ENCODE peak calls at places on chromosomes 16 and 17, in seven cellular contexts. Y is psoas muscle, P is A673, J is left ventricle myocardium inferior, G is ascending aorta, R is IMR-90, D is GM23248. Z is an unnamed sample. For H3K4me1, the result is how much of the 10 kb centered on the place peaks cover.

GRCh38 chr17:78736526-78737079 is 45.5 kb downstream of the CYTH1 start:
- DNase-seq in J (peak), Y (peak), R (no peak), G (peak), D (no peak), P (no peak), Z (peak)

GRCh38 chr17:77163001-77163400 is 22.2 kb downstream of the SEC14L1 start:
- DNase-seq in G (no peak), D (no peak), J (no peak), P (no peak), Y (no peak), R (peak), Z (no peak)

GRCh38 chr16:1308036-1308976 is 1.1 kb upstream of the UBE2I start:
- DNase-seq in R (peak), J (no peak), D (no peak), Y (no peak), G (no peak), P (peak), Z (no peak)

GRCh38 chr16:68844211-68844564 is 857 bp downstream of the TANGO6 start:
- DNase-seq in R (no peak), J (no peak), Y (no peak), D (no peak), P (no peak), G (no peak), Z (no peak)

GRCh38 chr17:75078097-75079022 is 9.4 kb upstream of the SLC16A5 start:
- DNase-seq in G (no peak), J (no peak), D (peak), Y (no peak), P (peak), R (peak), Z (no peak)

GRCh38 chr16:86218479-86219170 is 291.7 kb upstream of the FOXF1 start:
- DNase-seq in R (no peak), J (no peak), D (no peak), P (no peak), G (no peak), Y (no peak), Z (no peak)

GRCh38 chr17:4895676-4896331 is 3.5 kb upstream of the C17orf107 start:
- DNase-seq in G (no peak), D (no peak), P (peak), Y (peak), J (no peak), R (no peak), Z (no peak)

GRCh38 chr17:17837966-17838962 is 1.5 kb upstream of the SREBF1 start:
- DNase-seq in J (peak), R (peak), P (peak), D (peak), G (no peak), Y (peak), Z (peak)

GRCh38 chr16:89505204-89506112 is 2.7 kb upstream of the SPG7 start:
- DNase-seq in R (peak), D (peak), Y (peak), J (peak), P (peak), G (peak), Z (peak)

GRCh38 chr17:14552311-14552710 is 251.4 kb downstream of the HS3ST3B1 start:
- DNase-seq in G (no peak), R (no peak), J (no peak), P (no peak), D (peak), Y (no peak), Z (no peak)

GRCh38 chr17:10798910-10799309 is 5.0 kb downstream of the TMEM238L start:
- DNase-seq in Y (no peak), D (no peak), J (no peak), G (no peak), P (no peak), R (no peak), Z (no peak)

GRCh38 chr17:10802487-10803284 is 1.2 kb downstream of the TMEM238L start:
- DNase-seq in D (no peak), Y (no peak), J (no peak), P (no peak), R (no peak), G (no peak), Z (no peak)

GRCh38 chr17:10797848-10798328 is 6.0 kb downstream of the TMEM238L start:
- DNase-seq in J (no peak), Y (no peak), D (no peak), G (no peak), P (no peak), R (no peak), Z (no peak)

GRCh38 chr17:10799407-10799806 is 4.5 kb downstream of the TMEM238L start:
- DNase-seq in D (no peak), Y (no peak), P (no peak), G (no peak), J (no peak), R (no peak), Z (no peak)

GRCh38 chr17:10798332-10798749 is 5.6 kb downstream of the TMEM238L start:
- DNase-seq in R (no peak), P (no peak), Y (no peak), D (no peak), G (no peak), J (no peak), Z (no peak)
- H3K27ac ChIP-seq in R (no peak), P (no peak), Y (no peak), D (no peak), G (no peak), J (no peak), Z (no peak)

GRCh38 chr17:43030137-43030767 is 5.2 kb downstream of the RND2 start:
- DNase-seq in D (no peak), Y (no peak), P (no peak), R (no peak), J (no peak), G (no peak), Z (no peak)

GRCh38 chr17:43031666-43032065 is 6.6 kb downstream of the RND2 start:
- DNase-seq in Y (no peak), G (no peak), J (no peak), R (no peak), P (no peak), D (no peak), Z (no peak)

GRCh38 chr17:43034623-43035293 is 9.7 kb downstream of the RND2 start:
- DNase-seq in R (no peak), J (no peak), G (no peak), D (no peak), Y (no peak), P (no peak), Z (no peak)

GRCh38 chr17:43039646-43040045 is 14.6 kb downstream of the RND2 start:
- DNase-seq in G (no peak), R (no peak), P (no peak), D (no peak), Y (no peak), J (no peak), Z (no peak)

GRCh38 chr17:43033947-43034622 is 9.1 kb downstream of the RND2 start:
- DNase-seq in G (no peak), J (no peak), R (no peak), Y (no peak), D (no peak), P (no peak), Z (no peak)
- H3K4me1 ChIP-seq in G (under half), J (under half), R (under half), Y (under half), D (under half), P (under half), Z (under half)

GRCh38 chr17:29682054-29682453 is 59.3 kb upstream of the CORO6 start:
- DNase-seq in D (no peak), P (peak), G (no peak), Y (no peak), J (no peak), R (no peak), Z (peak)

GRCh38 chr17:29686998-29687397 is 64.3 kb upstream of the CORO6 start:
- DNase-seq in Y (no peak), J (no peak), D (no peak), G (no peak), R (no peak), P (no peak), Z (no peak)

GRCh38 chr17:29683481-29683880 is 60.8 kb upstream of the CORO6 start:
- DNase-seq in J (no peak), R (no peak), G (no peak), P (no peak), D (no peak), Y (no peak), Z (no peak)

GRCh38 chr17:29687601-29688000 is 64.9 kb upstream of the CORO6 start:
- DNase-seq in G (no peak), D (no peak), P (no peak), J (no peak), Y (no peak), R (no peak), Z (no peak)

GRCh38 chr17:29682987-29683386 is 60.3 kb upstream of the CORO6 start:
- DNase-seq in G (no peak), J (no peak), R (no peak), P (peak), Y (no peak), D (no peak), Z (no peak)
- H3K27ac ChIP-seq in G (no peak), J (peak), R (no peak), P (peak), Y (peak), D (no peak), Z (peak)

GRCh38 chr17:61407211-61407911 is 7.7 kb downstream of the TBX2 start:
- DNase-seq in J (no peak), Y (peak), G (peak), P (no peak), D (no peak), R (peak), Z (no peak)
- H3K4me1 ChIP-seq in J (half or more), Y (under half), G (under half), P (under half), D (under half), R (under half), Z (under half)